ENCODE peak calls at places on chromosomes 13 and 19, in seven cellular contexts. One of them, this sample, is unnamed.

GRCh38 chr19:16698914-16699313 is 20.7 kb upstream of the NWD1 start:
- DNase-seq in hepatocyte: no peak
- DNase-seq in omental fat pad: no peak
- DNase-seq in fibroblast of pulmonary artery: peak; percentile 2
- DNase-seq in AG10803: no peak
- DNase-seq in osteoblast: no peak
- DNase-seq in GM10248: no peak
- DNase-seq in this sample: no peak

GRCh38 chr13:95288899-95289500 is 12.3 kb downstream of the ABCC4 start:
- DNase-seq in fibroblast of pulmonary artery: no peak
- DNase-seq in GM10248: no peak
- DNase-seq in omental fat pad: no peak
- DNase-seq in hepatocyte: no peak
- DNase-seq in AG10803: no peak
- DNase-seq in osteoblast: peak; percentile 64
- DNase-seq in this sample: no peak

GRCh38 chr13:48275507-48275906 is 28.0 kb upstream of the RB1 start:
- DNase-seq in fibroblast of pulmonary artery: no peak
- DNase-seq in osteoblast: no peak
- DNase-seq in hepatocyte: no peak
- DNase-seq in omental fat pad: no peak
- DNase-seq in AG10803: peak; percentile 3
- DNase-seq in GM10248: no peak
- DNase-seq in this sample: no peak

GRCh38 chr13:62060570-62060969 is 644.9 kb upstream of the PCDH20 start:
- DNase-seq in osteoblast: no peak
- DNase-seq in fibroblast of pulmonary artery: no peak
- DNase-seq in omental fat pad: no peak
- DNase-seq in GM10248: no peak
- DNase-seq in hepatocyte: no peak
- DNase-seq in AG10803: no peak
- DNase-seq in this sample: no peak

GRCh38 chr13:76361868-76362267 is 524.3 kb downstream of the KCTD12 start:
- DNase-seq in GM10248: no peak
- DNase-seq in AG10803: no peak
- DNase-seq in osteoblast: no peak
- DNase-seq in fibroblast of pulmonary artery: no peak
- DNase-seq in omental fat pad: no peak
- DNase-seq in hepatocyte: no peak
- DNase-seq in this sample: no peak

GRCh38 chr13:93875527-93875926 is 604.0 kb downstream of the DCT start:
- DNase-seq in osteoblast: no peak
- DNase-seq in GM10248: no peak
- DNase-seq in hepatocyte: no peak
- DNase-seq in fibroblast of pulmonary artery: peak; percentile 60
- DNase-seq in omental fat pad: no peak
- DNase-seq in AG10803: peak; percentile 24
- DNase-seq in this sample: no peak

GRCh38 chr19:17332677-17333581 is 1.7 kb downstream of the ANO8 start:
- DNase-seq in AG10803: peak; percentile 48
- DNase-seq in omental fat pad: no peak
- DNase-seq in fibroblast of pulmonary artery: peak; percentile 49
- DNase-seq in GM10248: no peak
- DNase-seq in osteoblast: peak; percentile 84
- DNase-seq in hepatocyte: peak; percentile 47
- DNase-seq in this sample: no peak

GRCh38 chr19:29805026-29805925 is 6.5 kb upstream of the CCNE1 start:
- DNase-seq in AG10803: peak; percentile 41
- DNase-seq in fibroblast of pulmonary artery: no peak
- DNase-seq in osteoblast: peak; percentile 90
- DNase-seq in hepatocyte: no peak
- DNase-seq in omental fat pad: no peak
- DNase-seq in GM10248: no peak
- DNase-seq in this sample: no peak

GRCh38 chr19:28519218-28519779 is 693.7 kb downstream of the UQCRFS1 start:
- DNase-seq in fibroblast of pulmonary artery: no peak
- DNase-seq in hepatocyte: no peak
- DNase-seq in osteoblast: no peak
- DNase-seq in AG10803: no peak
- DNase-seq in omental fat pad: no peak
- DNase-seq in GM10248: no peak
- DNase-seq in this sample: no peak

GRCh38 chr13:20609145-20609544 is 42.2 kb downstream of the IFT88 start:
- DNase-seq in osteoblast: peak; percentile 82
- DNase-seq in AG10803: peak; percentile 59
- DNase-seq in fibroblast of pulmonary artery: peak; percentile 83
- DNase-seq in GM10248: no peak
- DNase-seq in omental fat pad: no peak
- DNase-seq in hepatocyte: no peak
- DNase-seq in this sample: no peak

GRCh38 chr13:74246398-74246975 is 112.3 kb upstream of the KLF12 start:
- DNase-seq in osteoblast: peak; percentile 31
- DNase-seq in fibroblast of pulmonary artery: peak; percentile 43
- DNase-seq in GM10248: no peak
- DNase-seq in AG10803: no peak
- DNase-seq in omental fat pad: no peak
- DNase-seq in hepatocyte: no peak
- DNase-seq in this sample: no peak

GRCh38 chr19:14786421-14786851 is 8.1 kb upstream of the ADGRE2 start:
- DNase-seq in osteoblast: peak; percentile 74
- DNase-seq in hepatocyte: peak; percentile 25
- DNase-seq in GM10248: peak; percentile 62
- DNase-seq in fibroblast of pulmonary artery: peak; percentile 9
- DNase-seq in omental fat pad: no peak
- DNase-seq in AG10803: no peak
- DNase-seq in this sample: no peak

GRCh38 chr13:49343255-49343654 is 95.5 kb downstream of the CDADC1 start:
- DNase-seq in omental fat pad: no peak
- DNase-seq in AG10803: no peak
- DNase-seq in fibroblast of pulmonary artery: no peak
- DNase-seq in GM10248: no peak
- DNase-seq in osteoblast: no peak
- DNase-seq in hepatocyte: no peak
- DNase-seq in this sample: no peak
- TF ChIP-seq CTCF in omental fat pad: no peak
- TF ChIP-seq CTCF in AG10803: no peak
- TF ChIP-seq CTCF in fibroblast of pulmonary artery: no peak
- TF ChIP-seq CTCF in GM10248: no peak
- TF ChIP-seq CTCF in osteoblast: no peak
- TF ChIP-seq CTCF in hepatocyte: no peak
- TF ChIP-seq CTCF in this sample: no peak

DNA sequence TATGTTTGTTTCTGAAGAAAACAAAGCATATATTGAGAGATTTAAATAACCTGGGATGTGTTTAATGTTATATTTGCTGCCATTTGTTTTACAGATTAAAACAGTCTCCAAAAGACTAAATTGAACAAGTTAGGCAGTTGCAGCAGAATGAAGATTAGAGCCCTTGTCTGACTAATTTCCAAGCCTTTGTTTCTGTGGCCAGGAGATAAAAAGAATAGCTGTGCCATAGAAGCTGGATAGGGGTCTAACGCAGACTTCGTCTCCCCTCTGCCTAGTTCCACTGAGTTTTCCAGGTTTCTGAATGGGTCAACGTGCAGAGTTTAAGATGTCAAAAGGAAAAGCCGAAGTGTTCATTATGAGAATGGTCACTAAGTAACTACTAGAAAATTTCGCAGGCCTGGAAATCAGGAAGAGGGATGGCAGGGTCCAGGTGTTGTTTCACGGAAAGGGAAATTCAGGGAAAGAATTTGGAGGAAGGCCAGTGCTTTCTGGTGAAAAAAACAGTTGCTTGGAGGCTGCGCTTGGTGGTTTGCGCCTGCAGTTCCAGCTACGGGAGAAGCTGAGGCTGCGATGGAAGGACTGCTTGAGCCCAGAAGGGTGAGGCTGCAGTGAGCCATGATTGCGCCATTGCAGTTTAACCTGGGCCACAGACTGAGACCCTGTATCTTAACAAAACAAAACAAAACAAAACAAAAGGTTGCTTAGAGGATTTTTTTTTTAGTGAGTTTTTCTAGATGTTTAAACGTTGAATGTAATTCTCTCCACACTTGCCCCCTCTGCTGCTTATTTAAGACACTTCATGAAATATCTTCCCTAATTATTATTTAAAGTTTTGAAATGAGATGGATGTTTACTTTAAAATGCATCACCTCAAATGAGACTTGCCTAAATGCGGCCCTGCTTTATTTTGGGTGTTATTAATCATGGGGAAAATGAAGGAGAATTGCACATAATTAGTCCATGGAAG is 75.2 kb upstream of the TRPC4 start:
- DNase-seq in omental fat pad: no peak
- DNase-seq in GM10248: no peak
- DNase-seq in fibroblast of pulmonary artery: peak; percentile 28
- DNase-seq in hepatocyte: no peak
- DNase-seq in osteoblast: peak; percentile 34
- DNase-seq in AG10803: peak; percentile 8
- DNase-seq in this sample: no peak
- TF ChIP-seq CTCF in omental fat pad: no peak
- TF ChIP-seq CTCF in GM10248: no peak
- TF ChIP-seq CTCF in fibroblast of pulmonary artery: no peak
- TF ChIP-seq CTCF in hepatocyte: no peak
- TF ChIP-seq CTCF in osteoblast: peak; percentile 29
- TF ChIP-seq CTCF in AG10803: peak; percentile 17
- TF ChIP-seq CTCF in this sample: no peak

DNA sequence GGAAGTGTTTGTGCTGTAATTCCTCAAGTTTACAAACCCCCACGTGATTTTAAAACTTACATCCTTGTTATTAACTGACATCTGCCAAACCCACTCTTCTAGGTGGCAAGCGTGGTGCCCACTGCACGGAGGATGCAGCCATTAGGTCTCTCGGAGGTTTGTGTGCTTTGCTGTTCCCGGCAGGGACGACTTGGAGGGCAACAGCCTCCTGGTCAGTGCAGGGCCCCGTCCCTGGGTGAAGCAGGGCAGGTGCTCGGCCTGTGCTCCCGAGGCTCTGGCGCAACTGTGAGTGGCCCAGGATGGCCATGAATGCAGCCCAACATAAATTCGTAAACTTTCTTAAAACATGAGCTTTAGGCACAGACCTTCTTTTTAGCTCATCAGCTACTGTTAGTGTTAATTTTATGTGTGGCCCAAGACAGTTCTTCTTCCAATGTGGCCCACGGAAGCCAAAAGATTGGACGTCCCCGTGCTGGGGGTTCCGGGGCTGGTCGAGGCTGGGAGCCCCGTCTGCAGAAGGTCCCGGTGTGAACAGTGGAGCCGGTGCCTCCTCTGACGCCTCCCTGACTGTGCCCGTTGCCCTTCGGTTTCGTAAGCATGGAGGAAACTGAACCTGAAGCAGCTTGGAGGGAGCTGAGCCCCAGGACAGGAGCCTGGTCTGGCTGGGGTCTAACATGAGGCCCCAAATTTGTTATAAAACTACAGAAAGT is 11.9 kb downstream of the GAS6 start:
- DNase-seq in GM10248: no peak
- DNase-seq in hepatocyte: no peak
- DNase-seq in osteoblast: no peak
- DNase-seq in fibroblast of pulmonary artery: no peak
- DNase-seq in AG10803: no peak
- DNase-seq in omental fat pad: peak; percentile 16
- DNase-seq in this sample: no peak
- TF ChIP-seq CTCF in GM10248: no peak
- TF ChIP-seq CTCF in hepatocyte: no peak
- TF ChIP-seq CTCF in osteoblast: no peak
- TF ChIP-seq CTCF in fibroblast of pulmonary artery: no peak
- TF ChIP-seq CTCF in AG10803: no peak
- TF ChIP-seq CTCF in omental fat pad: no peak
- TF ChIP-seq CTCF in this sample: no peak

DNA sequence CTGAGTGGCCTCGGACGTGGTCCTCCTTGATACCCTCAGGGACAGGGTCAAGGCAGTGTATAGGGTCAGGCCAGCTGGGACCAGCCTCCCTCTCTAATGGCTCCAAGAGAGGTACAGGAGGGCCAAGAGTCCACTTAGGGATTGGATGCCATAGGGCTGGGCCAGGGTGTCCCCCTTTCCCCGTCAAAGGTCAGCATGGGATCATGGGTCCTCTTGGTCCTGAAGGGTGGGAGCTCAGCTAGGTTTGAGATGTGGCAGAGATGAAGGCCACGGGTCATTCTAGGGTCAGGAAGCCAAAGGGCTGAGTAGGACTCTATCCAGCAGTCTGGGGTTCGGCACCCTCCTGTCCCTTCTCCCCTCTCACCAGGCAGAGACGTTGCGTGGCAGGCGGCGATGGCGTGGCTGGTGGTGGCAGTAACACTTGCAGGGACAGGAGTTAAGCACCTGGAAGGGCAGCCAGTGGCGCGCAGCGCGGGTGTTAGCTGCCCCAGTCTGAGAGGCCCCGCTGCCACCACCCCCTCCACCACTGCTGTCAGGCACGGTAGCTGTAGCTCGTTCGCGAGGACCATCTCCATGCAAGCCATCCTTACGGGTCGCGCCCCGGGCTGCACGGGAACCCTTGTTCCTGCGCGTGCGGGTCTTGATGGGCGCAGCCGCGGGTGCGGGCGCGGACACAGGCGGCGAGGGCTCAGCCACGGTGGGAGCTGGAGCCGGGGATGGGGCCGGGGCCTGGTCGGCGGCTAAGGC is 2.6 kb downstream of the GGN start:
- DNase-seq in osteoblast: peak; percentile 69
- DNase-seq in AG10803: no peak
- DNase-seq in omental fat pad: no peak
- DNase-seq in fibroblast of pulmonary artery: no peak
- DNase-seq in hepatocyte: no peak
- DNase-seq in GM10248: no peak
- DNase-seq in this sample: no peak
- TF ChIP-seq CTCF in osteoblast: no peak
- TF ChIP-seq CTCF in AG10803: no peak
- TF ChIP-seq CTCF in omental fat pad: no peak
- TF ChIP-seq CTCF in fibroblast of pulmonary artery: no peak
- TF ChIP-seq CTCF in hepatocyte: no peak
- TF ChIP-seq CTCF in GM10248: no peak
- TF ChIP-seq CTCF in this sample: no peak

GRCh38 chr19:49224856-49225255 is 67.3 kb downstream of the TRPM4 start:
- DNase-seq in AG10803: peak; percentile 42
- DNase-seq in omental fat pad: no peak
- DNase-seq in GM10248: no peak
- DNase-seq in osteoblast: no peak
- DNase-seq in hepatocyte: peak; percentile 39
- DNase-seq in fibroblast of pulmonary artery: peak; percentile 67
- DNase-seq in this sample: peak; percentile 41
- TF ChIP-seq CTCF in AG10803: peak; percentile 38
- TF ChIP-seq CTCF in omental fat pad: no peak
- TF ChIP-seq CTCF in GM10248: peak; percentile 32
- TF ChIP-seq CTCF in osteoblast: peak; percentile 62
- TF ChIP-seq CTCF in hepatocyte: peak; percentile 38
- TF ChIP-seq CTCF in fibroblast of pulmonary artery: peak; percentile 36
- TF ChIP-seq CTCF in this sample: peak; percentile 50

GRCh38 chr19:45222724-45223123 is 22.5 kb downstream of the EXOC3L2 start:
- DNase-seq in AG10803: no peak
- DNase-seq in fibroblast of pulmonary artery: no peak
- DNase-seq in GM10248: no peak
- DNase-seq in osteoblast: no peak
- DNase-seq in hepatocyte: no peak
- DNase-seq in omental fat pad: no peak
- DNase-seq in this sample: no peak
- TF ChIP-seq CTCF in AG10803: no peak
- TF ChIP-seq CTCF in fibroblast of pulmonary artery: no peak
- TF ChIP-seq CTCF in GM10248: no peak
- TF ChIP-seq CTCF in osteoblast: no peak
- TF ChIP-seq CTCF in hepatocyte: no peak
- TF ChIP-seq CTCF in omental fat pad: no peak
- TF ChIP-seq CTCF in this sample: no peak